ENCODE peak calls at places on chromosomes 16 and 17, in six cellular contexts. M is CD8-positive, alpha-beta memory T cell; K is GM12865; E is heart right ventricle; U is gastrocnemius medialis; Z is heart left ventricle. O is an unnamed sample.
A peak's percentile ranks its signal among the peaks of the same experiment; 100 is the strongest.

GRCh38 chr16:88768041-88768876 is 16.8 kb downstream of the PIEZO1 start:
- DNase-seq in M (no peak), K (no peak), E (no peak), U (no peak), Z (peak; percentile 57), O (no peak)

GRCh38 chr17:5508855-5509254 is 22.5 kb downstream of the MIS12 start:
- DNase-seq in M (no peak), K (no peak), E (no peak), U (no peak), Z (no peak), O (no peak)

GRCh38 chr17:32445075-32445427 is 741 bp downstream of the PSMD11 start:
- DNase-seq in M (no peak), K (peak; percentile 32), E (peak; percentile 11), U (peak; percentile 44), Z (peak; percentile 53), O (peak; percentile 60)

GRCh38 chr16:88810166-88810867 is 1.4 kb downstream of the APRT start:
- DNase-seq in M (no peak), K (peak; percentile 64), E (no peak), U (no peak), Z (no peak), O (no peak)

GRCh38 chr17:6066183-6066948 is 3.8 kb upstream of the WSCD1 start:
- DNase-seq in M (no peak), K (no peak), E (no peak), U (no peak), Z (no peak), O (no peak)

GRCh38 chr17:64130559-64131001 is 636 bp upstream of the ERN1 start:
- DNase-seq in M (no peak), K (peak; percentile 80), E (peak; percentile 66), U (no peak), Z (peak; percentile 62), O (peak; percentile 43)

GRCh38 chr16:52929478-52929877 is 123.2 kb downstream of the CHD9NB start:
- DNase-seq in M (no peak), K (no peak), E (no peak), U (no peak), Z (no peak), O (no peak)

GRCh38 chr17:2784864-2785263 is 11.4 kb upstream of the RAP1GAP2 start:
- DNase-seq in M (no peak), K (no peak), E (no peak), U (no peak), Z (no peak), O (no peak)

GRCh38 chr16:48405153-48405552 is 19.9 kb upstream of the SIAH1 start:
- DNase-seq in M (no peak), K (no peak), E (no peak), U (no peak), Z (no peak), O (no peak)

GRCh38 chr17:67980456-67980855 is 15.8 kb downstream of the C17orf58 start:
- DNase-seq in M (no peak), K (no peak), E (no peak), U (no peak), Z (no peak), O (no peak)

GRCh38 chr16:74951206-74951605 is 33.7 kb downstream of the WDR59 start:
- DNase-seq in M (no peak), K (no peak), E (no peak), U (no peak), Z (no peak), O (no peak)

GRCh38 chr17:36931697-36932382 is 5.4 kb upstream of the LHX1 start:
- DNase-seq in M (no peak), K (no peak), E (no peak), U (no peak), Z (no peak), O (no peak)

GRCh38 chr17:50676065-50676975 is 31.4 kb downstream of the ANKRD40 start:
- DNase-seq in M (no peak), K (no peak), E (no peak), U (no peak), Z (no peak), O (peak; percentile 19)

GRCh38 chr17:40563371-40564052 is 1.8 kb downstream of the CCR7 start:
- DNase-seq in M (no peak), K (peak; percentile 87), E (no peak), U (no peak), Z (no peak), O (peak; percentile 4)

GRCh38 chr17:50047488-50048126 is 8.3 kb upstream of the ITGA3 start:
- DNase-seq in M (no peak), K (no peak), E (no peak), U (no peak), Z (no peak), O (no peak)

GRCh38 chr16:84532855-84533486 is 28.5 kb upstream of the MEAK7 start:
- DNase-seq in M (no peak), K (no peak), E (no peak), U (peak; percentile 9), Z (no peak), O (no peak)

GRCh38 chr16:18788828-18789514 is 1.2 kb downstream of the RPS15A start:
- DNase-seq in M (no peak), K (no peak), E (no peak), U (no peak), Z (no peak), O (no peak)

GRCh38 chr17:8158267-8159031 is 4.3 kb downstream of the VAMP2 start:
- DNase-seq in M (peak; percentile 83), K (peak; percentile 91), E (peak; percentile 93), U (peak; percentile 80), Z (peak; percentile 92), O (peak; percentile 88)

GRCh38 chr16:20002936-20003335 is 70.8 kb downstream of the GPR139 start:
- DNase-seq in M (no peak), K (no peak), E (no peak), U (no peak), Z (no peak), O (no peak)

GRCh38 chr17:16872836-16873653 is 98.9 kb downstream of the TNFRSF13B start:
- DNase-seq in M (no peak), K (peak; percentile 51), E (no peak), U (no peak), Z (no peak), O (peak; percentile 44)

GRCh38 chr16:69186642-69187386 is at the start of gene SNTB2:
- DNase-seq in M (peak; percentile 78), K (peak; percentile 93), E (peak; percentile 92), U (peak; percentile 79), Z (peak; percentile 94), O (peak; percentile 87)

GRCh38 chr16:1150511-1150982 is 2.4 kb upstream of the CACNA1H start:
- DNase-seq in M (no peak), K (peak; percentile 2), E (no peak), U (no peak), Z (no peak), O (no peak)

GRCh38 chr16:29784901-29785500 is 5.5 kb upstream of the KIF22 start:
- DNase-seq in M (peak; percentile 72), K (peak; percentile 78), E (peak; percentile 74), U (peak; percentile 37), Z (peak; percentile 82), O (peak; percentile 69)

GRCh38 chr16:73544266-73544665 is 496.3 kb upstream of the ZFHX3 start:
- DNase-seq in M (no peak), K (no peak), E (no peak), U (no peak), Z (no peak), O (no peak)

GRCh38 chr17:63826468-63827001 is 696 bp upstream of the PSMC5 start:
- DNase-seq in M (no peak), K (no peak), E (no peak), U (no peak), Z (no peak), O (no peak)

GRCh38 chr16:77782694-77783093 is 5.7 kb upstream of the VAT1L start:
- DNase-seq in M (no peak), K (no peak), E (no peak), U (no peak), Z (no peak), O (no peak)
- H3K4me3 ChIP-seq in M (no peak overlapping the region), K (no peak overlapping the region), E (no peak overlapping the region), U (no peak overlapping the region), Z (no peak overlapping the region), O (no peak overlapping the region)

GRCh38 chr17:79792984-79793923 is 3.6 kb downstream of the CBX8 start:
- DNase-seq in M (no peak), K (no peak), E (no peak), U (no peak), Z (no peak), O (no peak)

GRCh38 chr17:79790805-79791353 is 6.0 kb downstream of the CBX8 start:
- DNase-seq in M (no peak), K (no peak), E (no peak), U (no peak), Z (no peak), O (no peak)

GRCh38 chr17:79791354-79792123 is 5.3 kb downstream of the CBX8 start:
- DNase-seq in M (no peak), K (no peak), E (no peak), U (no peak), Z (no peak), O (no peak)

GRCh38 chr17:79793924-79794304 is 3.0 kb downstream of the CBX8 start:
- DNase-seq in M (no peak), K (no peak), E (no peak), U (no peak), Z (no peak), O (no peak)

GRCh38 chr17:79792371-79792871 is 4.5 kb downstream of the CBX8 start:
- DNase-seq in M (no peak), K (no peak), E (no peak), U (no peak), Z (no peak), O (no peak)
- H3K4me3 ChIP-seq in M (no peak overlapping the region), K (no peak overlapping the region), E (peak overlapping the region; percentile 35), U (peak overlapping the region; percentile 58), Z (peak overlapping the region; percentile 39), O (no peak overlapping the region)

DNA sequence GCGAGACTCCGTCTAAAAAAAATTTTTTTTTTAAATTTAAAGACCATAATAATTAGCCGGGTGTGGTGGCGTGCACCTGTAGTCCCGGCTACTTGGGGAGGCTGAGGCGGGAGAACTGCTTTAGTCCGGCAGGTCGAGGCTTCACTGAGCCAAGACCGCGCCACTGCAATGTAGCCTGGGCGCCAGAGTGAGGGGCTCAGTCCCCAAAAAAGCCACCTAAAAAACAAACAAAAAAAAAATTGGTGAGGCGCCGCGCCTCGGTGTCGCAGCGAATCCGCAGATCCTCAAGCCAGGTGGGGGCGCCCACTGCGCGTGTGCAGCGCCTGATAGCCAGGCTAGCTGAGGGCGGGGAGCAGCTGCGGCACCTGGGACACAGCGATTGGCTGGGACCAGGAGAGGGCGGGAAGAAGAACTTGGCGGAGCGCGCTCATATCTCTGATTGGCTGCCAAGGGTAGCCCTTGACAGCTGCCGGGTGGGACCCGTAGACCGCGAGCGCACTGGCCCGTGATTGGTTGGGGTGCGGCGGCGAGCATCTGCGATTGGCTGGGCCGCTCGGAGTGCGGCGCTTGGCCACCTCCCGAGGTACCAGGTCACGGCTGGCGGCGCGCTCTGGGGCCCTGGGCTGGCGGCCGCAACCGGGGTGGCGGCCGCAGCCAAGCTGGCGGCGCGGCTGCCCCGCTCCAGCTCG is 9.0 kb upstream of the CLDN9 start:
- DNase-seq in M (peak; percentile 95), K (peak; percentile 100), E (peak; percentile 94), U (peak; percentile 97), Z (peak; percentile 98), O (peak; percentile 98)
- H3K4me3 ChIP-seq in M (no peak overlapping the region), K (no peak overlapping the region), E (peak overlapping the region; percentile 28), U (peak overlapping the region; percentile 27), Z (peak overlapping the region; percentile 37), O (peak overlapping the region; percentile 56)

DNA sequence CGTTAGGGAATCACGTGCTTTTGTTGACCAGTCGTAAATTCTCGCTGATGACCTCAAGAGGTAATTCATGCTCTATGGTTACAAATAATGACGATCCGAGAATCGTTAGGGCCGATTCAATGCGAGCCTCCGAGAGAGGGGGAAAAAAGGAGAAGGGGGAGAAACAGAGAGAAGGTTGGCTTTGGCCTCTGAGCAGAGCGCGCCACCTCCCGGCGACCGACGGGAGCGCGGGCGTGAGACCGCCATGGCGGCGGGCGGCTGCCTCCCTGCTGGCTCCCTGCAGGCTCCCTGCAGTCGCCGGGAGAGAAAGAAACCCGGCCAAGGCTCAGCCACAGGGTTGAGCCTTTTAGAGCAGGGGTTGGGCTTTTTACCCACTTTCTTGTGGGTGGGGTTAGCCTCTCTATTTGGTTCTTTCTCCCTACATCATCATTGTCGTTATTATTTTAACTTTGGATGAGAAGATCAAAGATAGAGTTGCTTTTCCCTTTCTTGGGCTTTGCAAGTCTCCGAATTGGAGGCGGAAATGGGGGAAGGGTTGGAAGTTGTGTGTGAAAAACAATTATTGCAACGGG is 347 bp upstream of the HOXB5 start:
- DNase-seq in M (peak; percentile 81), K (peak; percentile 78), E (peak; percentile 32), U (no peak), Z (peak; percentile 60), O (no peak)
- H3K4me3 ChIP-seq in M (peak overlapping the region; percentile 61), K (peak overlapping the region; percentile 44), E (peak overlapping the region; percentile 36), U (peak overlapping the region; percentile 50), Z (no peak overlapping the region), O (no peak overlapping the region)

O was measured in dorsolateral prefrontal cortex.